ENCODE peak calls at places on chromosome 19, in six cellular contexts. D is tibial nerve, G is esophagus squamous epithelium, V is A549, R is uterus, P is body of pancreas. T is an unnamed sample.
A peak's percentile ranks its signal among the peaks of the same experiment; 100 is the strongest.

GRCh38 chr19:51458899-51459592 is 792 bp upstream of the SIGLEC8 start:
- DNase-seq in R (no peak), P (no peak), V (no peak), D (no peak), G (no peak), T (no peak)

GRCh38 chr19:53904909-53905308 is 4.2 kb upstream of the CACNG7 start:
- DNase-seq in D (no peak), P (no peak), G (no peak), R (no peak), V (no peak), T (no peak)

GRCh38 chr19:30074741-30075460 is 132.9 kb downstream of the URI1 start:
- DNase-seq in R (no peak), G (no peak), P (no peak), V (no peak), D (no peak), T (no peak)

GRCh38 chr19:2249880-2250764 is 999 bp downstream of the AMH start:
- DNase-seq in V (no peak), R (no peak), P (no peak), D (no peak), G (no peak), T (no peak)

GRCh38 chr19:2503521-2504109 is 27.7 kb downstream of the GADD45B start:
- DNase-seq in V (peak; percentile 47), P (no peak), D (no peak), G (no peak), R (no peak), T (no peak)

GRCh38 chr19:608155-609000 is 18.7 kb downstream of the HCN2 start:
- DNase-seq in D (no peak), R (no peak), P (no peak), G (no peak), V (no peak), T (no peak)

GRCh38 chr19:20259615-20260014 is 92.6 kb downstream of the ZNF486 start:
- DNase-seq in D (no peak), V (no peak), R (no peak), G (no peak), P (no peak), T (no peak)

GRCh38 chr19:3061214-3062161 is 807 bp downstream of the TLE5 start:
- DNase-seq in D (no peak), P (peak; percentile 40), V (no peak), G (no peak), R (peak; percentile 71), T (peak; percentile 78)

GRCh38 chr19:15628236-15629002 is 12.3 kb upstream of the CYP4F3 start:
- DNase-seq in R (no peak), V (no peak), D (no peak), G (no peak), P (no peak), T (no peak)

GRCh38 chr19:53132231-53132991 is at the start of gene ZNF415:
- DNase-seq in P (peak; percentile 91), V (no peak), R (peak; percentile 85), D (peak; percentile 45), G (no peak), T (peak; percentile 92)

GRCh38 chr19:41321600-41322270 is 11.8 kb downstream of the CCDC97 start:
- DNase-seq in P (peak; percentile 47), V (peak; percentile 76), R (peak; percentile 62), G (no peak), D (no peak), T (no peak)

GRCh38 chr19:4144666-4145261 is 8.7 kb upstream of the CREB3L3 start:
- DNase-seq in D (no peak), V (peak; percentile 77), R (no peak), P (no peak), G (no peak), T (peak; percentile 26)

GRCh38 chr19:16019691-16020448 is 56.4 kb upstream of the TPM4 start:
- DNase-seq in R (no peak), G (no peak), P (no peak), V (no peak), D (no peak), T (no peak)

GRCh38 chr19:44303305-44303704 is 1.5 kb downstream of the ZNF235 start:
- DNase-seq in V (no peak), P (no peak), R (no peak), G (no peak), D (no peak), T (no peak)

GRCh38 chr19:6632002-6632621 is 37.8 kb downstream of the TNFSF14 start:
- DNase-seq in V (peak; percentile 79), G (peak; percentile 13), R (peak; percentile 71), D (peak; percentile 98), P (peak; percentile 80), T (peak; percentile 42)

GRCh38 chr19:11984986-11985385 is 20.1 kb downstream of the ZNF763 start:
- DNase-seq in P (no peak), D (no peak), V (no peak), G (no peak), R (no peak), T (no peak)

GRCh38 chr19:51127755-51128154 is 3.0 kb downstream of the SIGLEC9 start:
- DNase-seq in D (peak; percentile 38), R (no peak), V (no peak), G (no peak), P (peak; percentile 80), T (peak; percentile 54)

GRCh38 chr19:24159707-24160106 is 72.7 kb downstream of the ZNF254 start:
- DNase-seq in V (peak; percentile 35), D (no peak), R (no peak), P (no peak), G (no peak), T (no peak)

GRCh38 chr19:50896591-50897190 is 14.5 kb downstream of the KLK4 start:
- DNase-seq in P (peak; percentile 40), R (no peak), V (peak; percentile 67), G (no peak), D (no peak), T (no peak)

GRCh38 chr19:13979224-13979623 is 26.9 kb downstream of the RFX1 start:
- DNase-seq in V (no peak), P (no peak), G (no peak), R (no peak), D (no peak), T (no peak)

GRCh38 chr19:41366089-41366488 is 2.1 kb upstream of the B9D2 start:
- DNase-seq in V (peak; percentile 70), R (no peak), P (no peak), D (no peak), G (no peak), T (no peak)

GRCh38 chr19:18866800-18867123 is 29.2 kb downstream of the CERS1 start:
- DNase-seq in D (no peak), G (no peak), P (no peak), V (no peak), R (no peak), T (no peak)

GRCh38 chr19:18867751-18868150 is 28.2 kb downstream of the CERS1 start:
- DNase-seq in P (no peak), G (no peak), V (no peak), R (no peak), D (no peak), T (no peak)

GRCh38 chr19:18865106-18865972 is 30.6 kb downstream of the CERS1 start:
- DNase-seq in P (no peak), V (no peak), G (no peak), D (no peak), R (no peak), T (no peak)

GRCh38 chr19:18867199-18867598 is 28.8 kb downstream of the CERS1 start:
- DNase-seq in V (no peak), P (no peak), D (no peak), R (no peak), G (no peak), T (no peak)

GRCh38 chr19:18865973-18866799 is 29.8 kb downstream of the CERS1 start:
- DNase-seq in D (peak; percentile 51), G (no peak), R (peak; percentile 44), V (peak; percentile 52), P (peak; percentile 41), T (peak; percentile 61)
- TF ChIP-seq POLR2A in D (no peak), G (no peak), R (peak; percentile 12), V (no peak), P (no peak), T (peak; percentile 9)

DNA sequence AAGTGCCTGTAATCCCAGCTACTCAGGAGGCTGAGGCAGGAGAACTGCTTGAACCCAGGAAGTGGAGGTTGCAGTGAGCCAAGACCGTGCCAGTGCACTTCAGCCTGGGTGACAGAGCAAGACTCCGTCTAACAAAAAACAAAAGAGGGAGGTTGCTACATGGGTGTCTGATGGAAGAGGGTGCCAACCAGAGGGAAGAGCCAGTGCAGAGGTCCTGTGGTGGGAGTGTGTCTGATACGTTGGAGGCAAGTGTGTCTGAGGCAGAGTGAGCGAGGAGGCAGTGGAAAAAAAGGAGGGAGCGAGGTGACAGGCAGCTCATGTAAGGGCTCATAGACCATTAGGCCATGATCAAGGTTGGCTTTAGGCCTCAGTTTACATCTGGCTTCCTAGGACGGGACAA is 6.8 kb downstream of the PDE4A start:
- DNase-seq in R (no peak), V (no peak), G (no peak), D (no peak), P (no peak), T (no peak)
- H3K4me1 ChIP-seq in R (no peaks in the 10 kb centered on the region), V (peaks cover 14% of the 10 kb centered on the region), G (peaks cover 17% of the 10 kb centered on the region), D (no peaks in the 10 kb centered on the region), P (peaks cover 31% of the 10 kb centered on the region), T (peaks cover 9% of the 10 kb centered on the region)

GRCh38 chr19:35118268-35119026 is 2.8 kb downstream of the FXYD3 start:
- DNase-seq in V (no peak), R (no peak), D (no peak), G (no peak), P (no peak), T (no peak)
- H3K4me3 ChIP-seq in V (no peak overlapping the region), R (no peak overlapping the region), D (no peak overlapping the region), G (peak overlapping the region; percentile 54), P (no peak overlapping the region), T (no peak overlapping the region)

GRCh38 chr19:49641688-49642487 is at the start of gene SCAF1:
- DNase-seq in P (peak; percentile 100), D (peak; percentile 97), G (peak; percentile 98), V (peak; percentile 100), R (peak; percentile 99), T (peak; percentile 100)
- TF ChIP-seq POLR2A in P (peak; percentile 92), D (peak; percentile 97), G (peak; percentile 47), V (peak; percentile 84), R (peak; percentile 99), T (peak; percentile 79)

GRCh38 chr19:39158646-39159260 is 33.2 kb downstream of the PAK4 start:
- DNase-seq in G (no peak), P (no peak), D (no peak), V (no peak), R (no peak), T (no peak)
- H3K4me1 ChIP-seq in G (peaks cover 50% of the 10 kb centered on the region), P (peaks cover 86% of the 10 kb centered on the region), D (no peaks in the 10 kb centered on the region), V (peaks cover 42% of the 10 kb centered on the region), R (no peaks in the 10 kb centered on the region), T (peaks cover 2% of the 10 kb centered on the region)

DNA sequence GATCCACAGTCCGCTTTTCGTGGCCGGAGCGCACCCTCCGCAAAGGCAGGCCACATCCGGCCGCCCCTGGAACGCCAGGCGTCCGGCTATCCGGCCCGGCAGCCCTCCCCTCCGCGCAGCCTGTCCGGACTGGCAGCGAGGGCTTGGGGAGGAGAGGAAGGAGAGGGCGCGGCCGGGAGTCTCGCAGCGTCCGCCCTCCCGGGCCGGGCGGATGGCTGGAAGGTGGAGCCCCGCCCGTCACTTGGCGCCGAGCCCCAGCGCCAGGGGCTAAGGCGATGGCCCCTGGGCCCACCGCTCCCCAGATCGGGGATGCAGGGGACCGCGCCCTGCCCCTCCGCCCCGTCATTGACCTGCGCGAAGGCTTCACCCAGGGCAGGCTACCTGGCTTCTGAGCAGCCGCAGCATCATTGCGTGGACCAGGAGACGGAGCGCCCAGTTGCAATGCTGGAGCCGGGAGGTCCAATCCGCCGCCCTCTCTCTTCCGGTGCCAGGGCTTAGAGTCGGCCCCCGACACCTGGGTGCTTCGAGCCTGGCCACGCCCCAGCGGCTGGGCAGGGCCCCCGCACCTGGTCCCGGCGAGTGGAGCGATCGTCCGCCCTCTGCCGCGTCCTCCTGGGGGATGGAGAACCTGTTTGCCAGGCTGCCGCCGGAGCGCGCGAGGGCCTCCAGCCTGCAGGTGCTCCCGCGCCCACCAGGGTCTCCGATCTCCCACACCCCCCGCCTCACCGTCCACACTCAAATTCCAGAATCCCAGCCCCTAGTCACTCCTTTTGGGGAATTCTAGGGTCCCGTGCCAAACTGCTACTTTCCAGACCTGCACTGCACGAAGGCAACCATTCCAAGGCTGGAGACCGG is at the start of gene FUT1:
- DNase-seq in P (peak; percentile 96), V (no peak), D (no peak), R (no peak), G (no peak), T (peak; percentile 88)
- H3K4me3 ChIP-seq in P (peak within 1 kb of the TSS; percentile 44), V (peak within 1 kb of the TSS; percentile 47), D (peak within 1 kb of the TSS; percentile 48), R (peak within 1 kb of the TSS; percentile 14), G (peak within 1 kb of the TSS; percentile 63), T (peak within 1 kb of the TSS; percentile 70)